ENCODE peak calls at places on chromosomes 4 and X, in five cellular contexts. V is uterus, B is pancreas, F is neural progenitor cell, Y is breast epithelium. N is an unnamed sample.

GRCh38 chrX:149803458-149804062 is 21.8 kb downstream of the MAGEA9 start:
- DNase-seq in F (no peak), Y (no peak), B (no peak), V (no peak), N (no peak)

GRCh38 chr4:119152741-119153140 is 17.1 kb downstream of the MYOZ2 start:
- DNase-seq in V (no peak), Y (no peak), B (no peak), F (no peak), N (no peak)

GRCh38 chr4:51831133-51831532 is 11.8 kb upstream of the DCUN1D4 start:
- DNase-seq in B (peak), V (peak), Y (no peak), F (peak), N (peak)

GRCh38 chrX:149720021-149720689 is 8.3 kb downstream of the MAGEA11 start:
- DNase-seq in Y (no peak), F (peak), V (no peak), B (no peak), N (no peak)

GRCh38 chr4:10728016-10728415 is 43.4 kb upstream of the CLNK start:
- DNase-seq in Y (no peak), F (no peak), B (no peak), V (no peak), N (no peak)

GRCh38 chrX:132270699-132271098 is 51.5 kb upstream of the RAP2C start:
- DNase-seq in V (peak), F (no peak), Y (no peak), B (no peak), N (no peak)

GRCh38 chr4:7201351-7202305 is 9.3 kb downstream of the SORCS2 start:
- DNase-seq in F (no peak), V (peak), B (no peak), Y (peak), N (no peak)

GRCh38 chrX:5113128-5113527 is 1115.5 kb downstream of the NLGN4X start:
- DNase-seq in B (no peak), V (no peak), Y (no peak), F (peak), N (no peak)

GRCh38 chr4:7266525-7267292 is 74.4 kb downstream of the SORCS2 start:
- DNase-seq in Y (no peak), V (no peak), B (no peak), F (no peak), N (no peak)

GRCh38 chr4:172143605-172144314 is 330.6 kb downstream of the GALNTL6 start:
- DNase-seq in F (no peak), B (no peak), V (no peak), Y (no peak), N (no peak)

GRCh38 chr4:76897522-76898384 is at the start of gene SOWAHB:
- DNase-seq in V (no peak), B (peak), F (peak), Y (peak), N (peak)

GRCh38 chrX:100829730-100830129 is 9.5 kb downstream of the CSTF2 start:
- DNase-seq in B (no peak), V (no peak), F (no peak), Y (no peak), N (no peak)

GRCh38 chr4:107721436-107722090 is 1.5 kb upstream of the PAPSS1 start:
- DNase-seq in Y (no peak), V (no peak), F (peak), B (no peak), N (no peak)

GRCh38 chr4:187335339-187335738 is 611.7 kb upstream of the FAT1 start:
- DNase-seq in V (no peak), Y (no peak), F (no peak), B (no peak), N (no peak)

GRCh38 chrX:46686003-46686645 is 72.8 kb downstream of the SLC9A7 start:
- DNase-seq in Y (no peak), B (no peak), F (peak), V (peak), N (peak)

GRCh38 chrX:69361286-69361926 is 142.7 kb upstream of the NALF2 start:
- DNase-seq in V (peak), Y (no peak), B (no peak), F (no peak), N (no peak)

GRCh38 chr4:184955116-184955515 is 63.2 kb upstream of the HELT start:
- DNase-seq in F (no peak), V (no peak), B (no peak), Y (no peak), N (no peak)

GRCh38 chr4:76090241-76090691 is 15.8 kb downstream of the ART3 start:
- DNase-seq in F (no peak), Y (no peak), V (no peak), B (no peak), N (no peak)

GRCh38 chr4:77201857-77202256 is 44.9 kb downstream of the CCNG2 start:
- DNase-seq in V (no peak), Y (no peak), B (no peak), F (no peak), N (no peak)

GRCh38 chrX:43655151-43655676 is 885 bp upstream of the MAOA start:
- DNase-seq in V (peak), F (peak), B (peak), Y (peak), N (peak)

GRCh38 chr4:89538886-89539285 is 231.3 kb upstream of the GPRIN3 start:
- DNase-seq in Y (no peak), V (no peak), F (no peak), B (no peak), N (no peak)

GRCh38 chr4:53656421-53656981 is 65.2 kb upstream of the LNX1 start:
- DNase-seq in V (peak), F (no peak), Y (no peak), B (no peak), N (no peak)

GRCh38 chr4:164614999-164615398 is 138.9 kb upstream of the SMIM31 start:
- DNase-seq in B (no peak), F (no peak), V (no peak), Y (no peak), N (no peak)

GRCh38 chr4:73092868-73093267 is 23.4 kb upstream of the COX18 start:
- DNase-seq in Y (no peak), B (no peak), F (no peak), V (no peak), N (no peak)

GRCh38 chr4:174217273-174218126 is 66.0 kb downstream of the FBXO8 start:
- DNase-seq in V (no peak), Y (no peak), B (peak), F (peak), N (no peak)

GRCh38 chr4:38943355-38943754 is 75.7 kb downstream of the FAM114A1 start:
- DNase-seq in Y (no peak), V (peak), F (no peak), B (peak), N (no peak)

GRCh38 chr4:26298198-26298950 is 22.4 kb upstream of the RBPJ start:
- DNase-seq in F (peak), Y (no peak), B (no peak), V (no peak), N (no peak)

GRCh38 chr4:26985836-26986235 is 125.2 kb downstream of the STIM2 start:
- DNase-seq in V (no peak), Y (no peak), F (no peak), B (no peak), N (no peak)

GRCh38 chr4:33013280-33013679 is 2293.1 kb downstream of the PCDH7 start:
- DNase-seq in B (no peak), Y (no peak), V (no peak), F (no peak), N (no peak)

GRCh38 chr4:101175896-101176676 is 171.2 kb downstream of the PPP3CA start:
- DNase-seq in F (no peak), B (no peak), Y (no peak), V (peak), N (no peak)

GRCh38 chrX:137166591-137166990 is 132.8 kb upstream of the GPR101 start:
- DNase-seq in V (no peak), F (peak), B (no peak), Y (no peak), N (no peak)

GRCh38 chr4:47915378-47915777 is 995 bp upstream of the NFXL1 start:
- DNase-seq in V (no peak), B (no peak), F (no peak), Y (no peak), N (no peak)

GRCh38 chr4:89136525-89136924 is 25.2 kb downstream of the TIGD2 start:
- DNase-seq in V (no peak), Y (no peak), F (no peak), B (no peak), N (no peak)

GRCh38 chrX:77742788-77743476 is 43.1 kb downstream of the ATRX start:
- DNase-seq in V (no peak), B (no peak), F (no peak), Y (no peak), N (peak)

GRCh38 chr4:126591583-126591982 is 1041.2 kb upstream of the INTU start:
- DNase-seq in Y (no peak), B (no peak), F (no peak), V (no peak), N (no peak)

GRCh38 chrX:49291615-49292337 is 11.7 kb upstream of the GAGE10 start:
- DNase-seq in Y (no peak), B (peak), F (peak), V (peak), N (peak)

GRCh38 chr4:7021930-7022658 is 21.1 kb upstream of the TADA2B start:
- DNase-seq in V (no peak), Y (no peak), B (no peak), F (no peak), N (no peak)

GRCh38 chr4:1395941-1396805 is 10.1 kb downstream of the NKX1-1 start:
- DNase-seq in Y (peak), B (no peak), F (no peak), V (no peak), N (no peak)

GRCh38 chr4:949656-950055 is 17.4 kb downstream of the TMEM175 start:
- DNase-seq in F (no peak), Y (peak), V (no peak), B (no peak), N (no peak)

DNA sequence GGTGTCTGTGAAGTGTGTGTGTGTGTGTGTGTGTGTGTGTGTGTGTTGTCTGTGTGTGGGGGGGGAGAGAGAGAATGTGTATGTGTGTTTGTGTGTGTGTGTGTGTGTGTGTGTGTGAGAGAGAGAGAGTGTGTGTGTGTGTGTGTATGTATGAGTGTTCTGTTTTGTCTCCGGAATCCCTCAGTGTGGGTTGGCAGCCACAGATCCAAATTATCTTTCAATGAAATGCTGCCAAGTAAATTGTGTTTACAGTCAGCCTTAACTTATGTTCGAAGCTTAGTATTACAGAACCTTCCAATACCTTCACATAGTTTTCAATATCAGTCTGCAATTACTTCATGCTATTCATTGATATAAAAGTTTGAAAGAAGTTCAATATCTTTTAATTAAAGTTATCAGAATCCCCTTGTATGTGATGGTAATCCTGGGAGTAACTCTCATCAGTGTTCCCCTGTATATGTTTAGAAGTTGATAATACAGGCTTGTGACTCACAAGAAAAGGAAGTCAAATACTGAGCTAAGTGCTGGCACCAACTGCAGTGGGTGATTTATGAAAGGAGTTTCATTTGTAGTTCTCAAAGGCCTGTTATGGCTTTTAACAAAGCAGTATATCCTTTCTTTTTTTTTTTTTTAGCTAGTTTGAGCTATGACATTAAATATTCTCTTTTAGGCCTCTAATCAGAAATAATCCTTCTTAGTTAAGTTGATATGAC is 51.6 kb upstream of the HTR2C start:
- DNase-seq in B (no peak), Y (no peak), V (no peak), F (no peak), N (no peak)
- H3K27ac ChIP-seq in B (no peak), Y (no peak), V (no peak), F (no peak), N (no peak)

DNA sequence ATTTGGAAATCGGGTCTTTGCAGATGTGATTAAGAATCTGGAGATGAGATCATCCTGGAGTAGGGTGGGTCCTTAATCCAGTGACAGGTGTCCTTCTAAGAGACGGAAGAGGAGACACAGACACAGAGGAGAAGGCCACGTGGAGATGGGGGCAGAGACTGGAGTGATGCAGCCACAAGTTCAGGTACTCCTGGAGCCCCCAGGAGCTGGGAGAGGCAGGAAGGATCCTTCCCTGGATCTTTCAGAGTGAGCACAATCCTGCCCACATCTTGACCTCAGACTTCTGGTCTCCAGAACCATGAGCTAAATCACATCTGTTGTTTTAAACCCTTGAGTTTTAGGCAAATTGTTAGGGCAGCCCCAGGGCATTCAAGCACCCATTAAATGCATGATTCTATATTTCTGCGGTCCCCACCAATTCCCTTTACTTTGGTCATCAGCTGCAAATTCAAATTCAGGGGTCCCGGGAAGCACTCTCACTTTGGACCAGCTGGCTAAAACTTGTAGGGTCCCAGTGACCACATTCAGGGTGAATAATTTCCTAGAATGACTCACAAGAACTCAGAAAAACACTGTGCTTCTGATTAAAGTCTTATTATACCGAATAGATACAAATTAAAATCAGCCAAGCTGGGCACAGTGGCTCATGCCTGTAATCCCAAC is 12.8 kb upstream of the AKAP17A start:
- DNase-seq in B (no peak), Y (no peak), V (no peak), F (no peak), N (no peak)
- H3K27ac ChIP-seq in B (no peak), Y (no peak), V (no peak), F (no peak), N (no peak)

GRCh38 chr4:54945838-54946237 is 179.6 kb downstream of the KDR start:
- DNase-seq in Y (no peak), B (no peak), V (no peak), F (no peak), N (no peak)
- H3K27ac ChIP-seq in Y (no peak), B (no peak), V (no peak), F (no peak), N (no peak)

DNA sequence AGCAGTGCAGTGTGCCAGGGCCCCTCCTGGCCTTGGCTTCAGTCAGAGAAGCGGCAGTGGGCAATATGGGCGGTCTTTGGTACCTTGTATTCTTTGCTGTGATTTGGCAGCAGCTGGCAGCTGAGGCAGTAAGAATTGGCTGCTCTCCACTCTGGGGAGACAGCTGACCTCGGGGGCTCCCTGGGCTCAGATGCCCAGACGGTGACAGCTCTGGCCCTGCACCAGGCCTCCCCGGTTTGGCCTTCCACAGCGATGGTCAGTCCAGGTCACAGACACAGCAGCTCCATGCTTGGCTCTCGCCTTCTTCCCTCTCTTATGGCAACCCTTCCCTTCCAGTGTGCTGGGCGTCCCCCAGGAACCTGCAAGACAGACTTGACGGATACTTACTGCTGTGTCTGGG is 330.9 kb downstream of the BCOR start:
- DNase-seq in F (no peak), B (no peak), V (no peak), Y (no peak), N (peak)
- H3K27ac ChIP-seq in F (no peak), B (no peak), V (no peak), Y (no peak), N (no peak)

GRCh38 chrX:107673401-107673800 is 45.1 kb downstream of the PRPS1 start:
- DNase-seq in Y (no peak), F (no peak), V (no peak), B (no peak), N (no peak)
- H3K27ac ChIP-seq in Y (peak), F (no peak), V (peak), B (peak), N (peak)

DNA sequence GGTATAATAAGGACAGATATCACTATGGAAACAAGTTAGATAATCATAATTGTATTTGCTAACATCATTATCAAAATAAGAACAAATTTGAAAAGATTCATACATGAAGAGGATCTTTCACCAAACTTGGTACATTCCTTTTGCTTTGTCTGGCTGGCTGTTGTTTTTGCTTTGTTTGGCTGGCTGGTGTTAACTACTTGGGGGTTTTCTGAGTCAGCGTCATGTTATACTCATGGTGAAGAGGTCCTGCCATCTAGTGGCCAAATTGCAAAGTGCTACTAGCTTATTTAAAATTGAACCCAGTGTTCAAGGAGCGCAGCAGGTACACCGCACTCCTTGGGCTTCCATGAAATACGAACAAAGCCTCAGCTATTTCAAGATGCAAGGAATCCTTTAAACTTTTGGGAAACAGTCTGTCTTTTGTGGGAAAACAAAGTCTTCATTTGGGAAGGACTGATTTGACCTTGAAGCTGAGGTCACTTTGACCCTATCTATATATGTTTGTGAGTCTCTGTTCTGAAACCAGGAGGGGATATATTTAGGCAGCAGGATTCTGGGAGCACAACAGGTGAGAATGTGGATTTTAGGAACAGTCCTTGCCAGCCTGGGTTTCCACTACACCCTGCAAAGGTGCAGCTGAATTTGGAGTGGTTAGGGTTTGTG is 129.7 kb downstream of the PLS3 start:
- DNase-seq in B (no peak), Y (no peak), F (peak), V (peak), N (peak)
- H3K27ac ChIP-seq in B (no peak), Y (no peak), F (peak), V (peak), N (no peak)

DNA sequence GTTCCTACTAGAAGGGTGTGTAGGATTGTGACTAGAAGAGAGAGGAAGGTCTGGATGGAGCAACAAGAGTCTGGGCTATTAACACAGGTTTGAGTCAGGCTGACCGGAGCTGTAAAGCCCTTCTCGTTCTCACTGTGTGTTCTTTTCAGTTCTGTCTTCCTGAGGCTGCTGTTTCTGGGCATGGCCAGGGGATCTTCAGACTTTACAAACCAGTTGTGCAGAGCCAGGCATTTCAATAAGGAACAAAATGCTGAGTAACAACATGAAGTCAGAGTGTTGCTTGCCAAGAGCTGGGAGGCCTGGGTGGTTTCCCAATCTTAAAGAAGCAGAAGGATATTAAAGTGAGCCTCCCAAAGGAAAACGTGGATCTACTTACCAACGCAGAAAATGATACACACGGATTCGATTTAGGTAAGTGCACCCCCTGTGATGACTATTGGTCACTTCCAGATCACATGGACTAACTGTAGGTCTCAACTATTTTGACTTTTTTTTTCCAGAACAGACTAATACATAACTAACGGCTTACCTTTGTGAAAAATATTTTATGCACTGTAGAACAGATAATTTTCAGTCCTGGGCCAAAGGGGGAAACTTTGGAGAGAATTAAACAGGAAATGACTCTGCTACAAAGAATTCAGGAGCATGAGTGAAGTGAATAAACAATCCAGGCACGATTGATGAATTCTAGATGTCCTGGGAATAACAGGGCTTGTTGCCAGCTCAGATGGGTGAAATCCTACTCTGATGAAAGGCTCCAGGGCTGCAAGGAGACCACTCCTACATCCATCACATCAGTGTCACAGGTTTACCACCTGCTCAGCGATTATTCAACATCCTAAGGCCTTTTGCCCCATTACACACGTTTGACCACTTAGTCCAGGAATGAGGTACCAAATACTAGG is 94.5 kb downstream of the ANXA3 start:
- DNase-seq in F (no peak), B (peak), Y (peak), V (peak), N (peak)
- H3K27ac ChIP-seq in F (no peak), B (peak), Y (peak), V (peak), N (peak)

N was measured in substantia nigra.